ENCODE peak calls at places on chromosome 22, in nine cellular contexts. One of them, this sample, is unnamed.

GRCh38 chr22:36397081-36397766 is 9.5 kb upstream of the MYH9 start:
- DNase-seq in endothelial cell: no peak
- DNase-seq in choroid plexus epithelial cell: peak
- DNase-seq in T-helper 2 cell: no peak
- DNase-seq in psoas muscle: no peak
- DNase-seq in dermis microvascular lymphatic vessel endothelial cell: no peak
- DNase-seq in kidney: no peak
- DNase-seq in activated CD4-positive, alpha-beta T cell treated with anti-CD3 and anti-CD28 coated beads for 36 hours: no peak
- DNase-seq in left kidney: no peak
- DNase-seq in this sample: no peak

GRCh38 chr22:28247667-28248363 is 328.8 kb upstream of the PITPNB start:
- DNase-seq in choroid plexus epithelial cell: no peak
- DNase-seq in activated CD4-positive, alpha-beta T cell treated with anti-CD3 and anti-CD28 coated beads for 36 hours: no peak
- DNase-seq in psoas muscle: no peak
- DNase-seq in left kidney: peak
- DNase-seq in T-helper 2 cell: no peak
- DNase-seq in dermis microvascular lymphatic vessel endothelial cell: no peak
- DNase-seq in endothelial cell: no peak
- DNase-seq in kidney: no peak
- DNase-seq in this sample: no peak

GRCh38 chr22:37008365-37008764 is 10.9 kb downstream of the TST start:
- DNase-seq in left kidney: no peak
- DNase-seq in psoas muscle: no peak
- DNase-seq in choroid plexus epithelial cell: no peak
- DNase-seq in activated CD4-positive, alpha-beta T cell treated with anti-CD3 and anti-CD28 coated beads for 36 hours: no peak
- DNase-seq in endothelial cell: peak
- DNase-seq in kidney: peak
- DNase-seq in T-helper 2 cell: no peak
- DNase-seq in dermis microvascular lymphatic vessel endothelial cell: peak
- DNase-seq in this sample: no peak

GRCh38 chr22:49827853-49828598 is at the start of gene BRD1:
- DNase-seq in T-helper 2 cell: peak
- DNase-seq in left kidney: peak
- DNase-seq in endothelial cell: peak
- DNase-seq in activated CD4-positive, alpha-beta T cell treated with anti-CD3 and anti-CD28 coated beads for 36 hours: peak
- DNase-seq in psoas muscle: peak
- DNase-seq in kidney: peak
- DNase-seq in dermis microvascular lymphatic vessel endothelial cell: peak
- DNase-seq in choroid plexus epithelial cell: peak
- DNase-seq in this sample: peak

GRCh38 chr22:17213976-17214375 is 5.3 kb downstream of the ADA2 start:
- DNase-seq in kidney: peak
- DNase-seq in dermis microvascular lymphatic vessel endothelial cell: peak
- DNase-seq in endothelial cell: peak
- DNase-seq in T-helper 2 cell: no peak
- DNase-seq in choroid plexus epithelial cell: peak
- DNase-seq in left kidney: peak
- DNase-seq in psoas muscle: peak
- DNase-seq in activated CD4-positive, alpha-beta T cell treated with anti-CD3 and anti-CD28 coated beads for 36 hours: peak
- DNase-seq in this sample: peak

GRCh38 chr22:38031491-38031890 is 25.7 kb upstream of the PICK1 start:
- DNase-seq in endothelial cell: no peak
- DNase-seq in dermis microvascular lymphatic vessel endothelial cell: no peak
- DNase-seq in left kidney: no peak
- DNase-seq in choroid plexus epithelial cell: no peak
- DNase-seq in T-helper 2 cell: no peak
- DNase-seq in kidney: peak
- DNase-seq in psoas muscle: no peak
- DNase-seq in activated CD4-positive, alpha-beta T cell treated with anti-CD3 and anti-CD28 coated beads for 36 hours: no peak
- DNase-seq in this sample: no peak

GRCh38 chr22:31609716-31610115 is 52.3 kb downstream of the PISD start:
- DNase-seq in choroid plexus epithelial cell: no peak
- DNase-seq in psoas muscle: no peak
- DNase-seq in kidney: peak
- DNase-seq in dermis microvascular lymphatic vessel endothelial cell: no peak
- DNase-seq in left kidney: no peak
- DNase-seq in endothelial cell: no peak
- DNase-seq in T-helper 2 cell: no peak
- DNase-seq in activated CD4-positive, alpha-beta T cell treated with anti-CD3 and anti-CD28 coated beads for 36 hours: no peak
- DNase-seq in this sample: no peak

GRCh38 chr22:40416636-40417035 is 46.2 kb downstream of the SGSM3 start:
- DNase-seq in dermis microvascular lymphatic vessel endothelial cell: no peak
- DNase-seq in kidney: no peak
- DNase-seq in T-helper 2 cell: no peak
- DNase-seq in endothelial cell: no peak
- DNase-seq in psoas muscle: no peak
- DNase-seq in choroid plexus epithelial cell: no peak
- DNase-seq in left kidney: peak
- DNase-seq in activated CD4-positive, alpha-beta T cell treated with anti-CD3 and anti-CD28 coated beads for 36 hours: no peak
- DNase-seq in this sample: no peak

GRCh38 chr22:44871782-44872181 is 119.4 kb downstream of the ARHGAP8 start:
- DNase-seq in endothelial cell: no peak
- DNase-seq in choroid plexus epithelial cell: no peak
- DNase-seq in dermis microvascular lymphatic vessel endothelial cell: no peak
- DNase-seq in kidney: peak
- DNase-seq in T-helper 2 cell: no peak
- DNase-seq in left kidney: no peak
- DNase-seq in activated CD4-positive, alpha-beta T cell treated with anti-CD3 and anti-CD28 coated beads for 36 hours: no peak
- DNase-seq in psoas muscle: no peak
- DNase-seq in this sample: no peak

GRCh38 chr22:44823396-44823795 is 71.0 kb downstream of the ARHGAP8 start:
- DNase-seq in endothelial cell: no peak
- DNase-seq in kidney: peak
- DNase-seq in choroid plexus epithelial cell: no peak
- DNase-seq in dermis microvascular lymphatic vessel endothelial cell: no peak
- DNase-seq in activated CD4-positive, alpha-beta T cell treated with anti-CD3 and anti-CD28 coated beads for 36 hours: no peak
- DNase-seq in T-helper 2 cell: no peak
- DNase-seq in left kidney: no peak
- DNase-seq in psoas muscle: no peak
- DNase-seq in this sample: no peak

This sample was measured in BE2C.